ENCODE peak calls at places on chromosomes 7 and 10, in six cellular contexts. A, V, D, G, K and X are unnamed samples.
A peak's percentile ranks its signal among the peaks of the same experiment; 100 is the strongest.

GRCh38 chr10:116708386-116708785 is 34.0 kb downstream of the HSPA12A start:
- DNase-seq in K (no peak), V (no peak), A (no peak), D (no peak), G (no peak), X (no peak)

GRCh38 chr10:80191589-80192270 is 13.6 kb downstream of the ANXA11 start:
- DNase-seq in V (no peak), G (no peak), K (no peak), D (no peak), A (no peak), X (no peak)

GRCh38 chr7:121180436-121181063 is 148.2 kb upstream of the WNT16 start:
- DNase-seq in A (no peak), G (no peak), K (no peak), V (no peak), D (no peak), X (no peak)

GRCh38 chr7:158033196-158033595 is 554.4 kb downstream of the PTPRN2 start:
- DNase-seq in V (no peak), G (no peak), A (no peak), K (no peak), D (no peak), X (no peak)

GRCh38 chr10:7412482-7413251 is 1.8 kb upstream of the SFMBT2 start:
- DNase-seq in V (peak; percentile 71), K (peak; percentile 55), G (no peak), A (peak; percentile 56), D (peak; percentile 26), X (peak; percentile 50)

GRCh38 chr7:63899691-63900393 is 98.8 kb upstream of the ZNF722 start:
- DNase-seq in D (no peak), V (no peak), K (peak; percentile 70), A (peak; percentile 73), G (peak; percentile 86), X (no peak)

GRCh38 chr10:96261930-96262329 is 9.4 kb downstream of the BLNK start:
- DNase-seq in G (no peak), A (no peak), D (no peak), V (no peak), K (no peak), X (no peak)

GRCh38 chr10:5434017-5434753 is 21.8 kb downstream of the NET1 start:
- DNase-seq in K (no peak), G (no peak), D (no peak), A (no peak), V (peak; percentile 68), X (no peak)

DNA sequence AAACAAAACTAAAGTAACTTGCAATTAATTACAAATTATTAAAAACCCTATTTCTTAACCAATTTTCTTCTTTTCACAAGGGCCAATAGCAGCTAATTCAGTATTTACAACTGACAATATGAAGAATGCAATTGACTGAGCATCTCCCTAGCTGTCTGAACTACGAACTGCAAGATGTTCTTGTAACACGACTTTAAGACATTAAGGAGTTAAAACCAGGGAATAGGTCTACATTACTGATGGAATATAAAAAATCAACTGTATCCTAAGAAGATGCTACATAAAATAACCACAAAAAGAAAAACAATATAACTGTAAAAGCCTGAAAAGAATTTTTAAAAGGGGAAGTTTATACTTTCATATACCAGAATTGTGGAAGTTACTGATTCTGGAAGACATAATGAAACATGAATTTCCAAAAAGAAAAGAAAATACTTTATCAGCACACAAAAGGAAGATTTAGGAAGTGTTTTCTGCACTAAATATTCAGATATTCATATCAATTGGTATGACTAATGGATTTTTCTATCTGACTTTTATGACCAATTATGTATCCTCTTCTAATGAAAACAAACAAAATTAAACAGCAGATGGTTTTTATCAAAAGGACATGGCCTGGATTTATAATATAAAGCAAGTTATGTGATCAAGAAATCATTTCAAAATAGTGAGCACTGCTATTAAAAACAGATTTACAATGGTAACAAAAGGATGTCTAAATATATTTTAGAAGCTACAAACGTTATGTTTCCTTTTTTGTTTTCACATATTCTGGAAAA is 1.6 kb downstream of the GPR22 start:
- DNase-seq in G (no peak), K (no peak), V (no peak), D (no peak), A (no peak), X (no peak)
- TF ChIP-seq CTCF in G (no peak), K (no peak), V (no peak), D (no peak), A (no peak), X (no peak)

GRCh38 chr7:207418-208127 is 15.2 kb downstream of the FAM20C start:
- DNase-seq in D (no peak), A (no peak), K (no peak), V (no peak), G (no peak), X (no peak)
- TF ChIP-seq CTCF in D (peak; percentile 47), A (no peak), K (no peak), V (peak; percentile 32), G (no peak), X (peak; percentile 40)

GRCh38 chr7:142481548-142481947 is 223.7 kb upstream of the PRSS58 start:
- DNase-seq in D (no peak), G (no peak), K (no peak), V (no peak), A (no peak), X (no peak)
- TF ChIP-seq CTCF in D (no peak), G (no peak), K (no peak), V (peak; percentile 41), A (no peak), X (peak; percentile 20)

DNA sequence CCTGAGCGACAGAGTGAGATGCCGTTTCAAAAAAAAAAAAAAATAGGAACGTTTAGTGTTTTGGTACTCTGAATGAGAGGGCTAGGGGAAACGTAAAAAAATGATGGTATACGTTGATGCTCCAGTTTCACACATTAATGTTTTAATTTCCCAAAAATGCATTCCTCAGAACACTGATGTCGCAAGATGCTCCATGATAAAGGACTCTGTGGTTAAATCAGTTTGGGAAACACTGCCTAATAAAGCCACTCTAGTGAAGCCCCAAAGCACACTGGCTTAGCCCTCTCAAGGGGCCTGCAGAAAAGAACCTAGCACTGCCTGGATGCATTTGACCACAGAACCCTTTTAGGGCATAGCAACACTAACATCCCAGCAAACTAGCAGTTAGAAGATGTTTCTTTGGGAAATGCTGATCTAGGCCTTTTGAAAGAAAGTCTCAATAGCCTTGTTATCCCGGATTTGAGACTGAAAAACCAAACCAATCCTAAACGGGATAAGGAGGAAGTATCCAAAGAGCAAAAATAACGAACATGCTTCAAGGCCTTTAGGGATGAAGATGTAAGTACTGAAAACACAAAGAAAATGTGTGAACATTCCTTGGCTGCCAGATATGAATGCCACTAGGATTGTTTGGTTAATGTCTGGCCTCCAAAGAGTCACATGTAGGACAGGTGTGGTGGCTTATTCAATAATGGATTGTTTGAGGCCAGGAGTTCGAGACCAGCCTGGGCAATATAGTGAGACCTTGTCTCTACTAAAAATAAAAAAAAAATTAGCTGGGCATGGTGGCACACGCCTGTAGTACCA is 11.1 kb downstream of the DLG5 start:
- DNase-seq in V (no peak), D (no peak), A (no peak), G (no peak), K (no peak), X (no peak)
- TF ChIP-seq CTCF in V (no peak), D (no peak), A (no peak), G (no peak), K (no peak), X (no peak)

GRCh38 chr10:33559105-33559504 is 224.6 kb upstream of the NRP1 start:
- DNase-seq in D (no peak), A (no peak), V (no peak), G (no peak), K (no peak), X (no peak)
- TF ChIP-seq CTCF in D (no peak), A (no peak), V (peak; percentile 12), G (no peak), K (no peak), X (no peak)

GRCh38 chr10:102120142-102120986 is at the start of gene LDB1:
- DNase-seq in D (peak; percentile 47), G (peak; percentile 80), A (peak; percentile 78), K (peak; percentile 66), V (peak; percentile 92), X (peak; percentile 77)
- TF ChIP-seq CTCF in D (peak; percentile 10), G (no peak), A (peak; percentile 28), K (no peak), V (no peak), X (no peak)

GRCh38 chr10:51423121-51423452 is 276.3 kb downstream of the CSTF2T start:
- DNase-seq in V (no peak), A (no peak), D (no peak), G (no peak), K (no peak), X (no peak)

GRCh38 chr10:51425431-51425830 is 274.0 kb downstream of the CSTF2T start:
- DNase-seq in A (no peak), V (no peak), D (no peak), K (no peak), G (no peak), X (no peak)

GRCh38 chr10:51421853-51422252 is 277.5 kb downstream of the CSTF2T start:
- DNase-seq in V (no peak), G (no peak), A (no peak), K (no peak), D (no peak), X (no peak)

GRCh38 chr10:51419416-51420093 is 279.8 kb downstream of the CSTF2T start:
- DNase-seq in G (no peak), A (no peak), V (no peak), K (no peak), D (no peak), X (no peak)

DNA sequence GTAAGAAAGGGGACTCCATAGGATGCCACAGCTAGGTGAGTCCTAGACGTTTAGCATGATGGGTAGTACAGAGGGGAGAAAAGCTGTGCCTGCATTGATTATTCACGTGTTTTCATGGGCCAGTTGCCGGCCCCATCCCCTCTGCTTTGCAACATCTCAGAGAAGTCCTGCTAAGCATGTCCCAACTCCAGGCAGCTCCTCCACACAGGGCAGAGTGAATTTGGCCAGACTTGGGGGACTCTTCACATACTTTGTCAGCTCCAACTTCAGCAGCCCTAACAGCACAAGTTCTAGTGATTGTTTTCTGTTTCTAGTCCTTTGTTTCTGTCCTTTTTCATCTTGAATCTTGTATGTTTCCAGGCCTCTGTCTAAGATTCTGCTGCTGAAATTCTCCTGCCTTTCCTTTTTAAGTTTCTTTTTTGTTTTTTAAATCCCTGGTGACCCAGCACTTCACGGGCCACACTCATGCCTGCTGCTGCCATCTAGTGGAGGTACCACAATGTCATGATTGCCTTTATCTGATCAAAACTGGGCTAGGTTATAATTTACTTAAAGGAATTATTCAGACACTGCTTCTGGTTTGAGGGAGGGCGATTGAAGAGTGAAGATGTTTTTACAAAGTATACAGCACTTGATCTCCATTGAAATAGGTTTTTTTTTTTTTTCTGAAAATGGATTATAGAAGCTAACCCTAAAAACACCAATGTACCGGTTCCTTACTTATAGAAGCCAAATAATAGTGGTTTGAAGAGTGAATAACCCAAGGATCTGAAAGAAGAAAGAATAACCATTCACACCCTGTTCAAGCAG is 276.9 kb downstream of the CSTF2T start:
- DNase-seq in K (no peak), A (peak; percentile 33), G (peak; percentile 51), D (peak; percentile 12), V (peak; percentile 61), X (peak; percentile 54)
- TF ChIP-seq CTCF in K (peak; percentile 13), A (peak; percentile 70), G (peak; percentile 54), D (peak; percentile 80), V (peak; percentile 76), X (peak; percentile 82)